ENCODE peak calls at places on chromosomes 16 and 17, in eight cellular contexts. One of them, this sample, is unnamed.

GRCh38 chr17:8466466-8466865 is 30.8 kb downstream of the NDEL1 start:
- DNase-seq in ovary: no peak
- DNase-seq in transverse colon: no peak
- DNase-seq in SK-N-SH: no peak
- DNase-seq in suprapubic skin: no peak
- DNase-seq in A549: no peak
- DNase-seq in stomach: no peak
- DNase-seq in H1: no peak
- DNase-seq in this sample: no peak

GRCh38 chr17:245611-246010 is 64.2 kb upstream of the DOC2B start:
- DNase-seq in SK-N-SH: no peak
- DNase-seq in suprapubic skin: peak; percentile 70
- DNase-seq in ovary: peak; percentile 9
- DNase-seq in stomach: no peak
- DNase-seq in H1: no peak
- DNase-seq in transverse colon: peak; percentile 6
- DNase-seq in A549: no peak
- DNase-seq in this sample: no peak

GRCh38 chr17:73750975-73751374 is 106.7 kb upstream of the SDK2 start:
- DNase-seq in H1: no peak
- DNase-seq in transverse colon: peak; percentile 30
- DNase-seq in stomach: peak; percentile 37
- DNase-seq in ovary: no peak
- DNase-seq in SK-N-SH: peak; percentile 85
- DNase-seq in suprapubic skin: no peak
- DNase-seq in A549: no peak
- DNase-seq in this sample: no peak

GRCh38 chr17:296382-296781 is 56.2 kb downstream of the RPH3AL start:
- DNase-seq in SK-N-SH: no peak
- DNase-seq in ovary: peak; percentile 9
- DNase-seq in H1: no peak
- DNase-seq in transverse colon: no peak
- DNase-seq in suprapubic skin: peak; percentile 41
- DNase-seq in A549: no peak
- DNase-seq in stomach: no peak
- DNase-seq in this sample: no peak

GRCh38 chr17:57574040-57574513 is 171.0 kb downstream of the CCDC182 start:
- DNase-seq in H1: no peak
- DNase-seq in ovary: no peak
- DNase-seq in SK-N-SH: no peak
- DNase-seq in stomach: no peak
- DNase-seq in suprapubic skin: no peak
- DNase-seq in A549: no peak
- DNase-seq in transverse colon: no peak
- DNase-seq in this sample: peak; percentile 49

GRCh38 chr17:17985555-17985954 is 12.9 kb downstream of the DRC3 start:
- DNase-seq in suprapubic skin: no peak
- DNase-seq in ovary: no peak
- DNase-seq in SK-N-SH: peak; percentile 54
- DNase-seq in A549: no peak
- DNase-seq in stomach: no peak
- DNase-seq in H1: no peak
- DNase-seq in transverse colon: no peak
- DNase-seq in this sample: no peak

GRCh38 chr16:14354561-14355351 is 275.3 kb downstream of the PARN start:
- DNase-seq in ovary: no peak
- DNase-seq in transverse colon: no peak
- DNase-seq in suprapubic skin: no peak
- DNase-seq in SK-N-SH: no peak
- DNase-seq in stomach: no peak
- DNase-seq in H1: no peak
- DNase-seq in A549: no peak
- DNase-seq in this sample: no peak

GRCh38 chr16:1972490-1972877 is 631 bp downstream of the TBL3 start:
- DNase-seq in SK-N-SH: peak; percentile 58
- DNase-seq in stomach: no peak
- DNase-seq in transverse colon: peak; percentile 16
- DNase-seq in H1: no peak
- DNase-seq in suprapubic skin: no peak
- DNase-seq in A549: no peak
- DNase-seq in ovary: peak; percentile 39
- DNase-seq in this sample: no peak

GRCh38 chr16:57477531-57478202 is 8.6 kb downstream of the DOK4 start:
- DNase-seq in H1: no peak
- DNase-seq in ovary: no peak
- DNase-seq in SK-N-SH: peak; percentile 30
- DNase-seq in A549: no peak
- DNase-seq in stomach: no peak
- DNase-seq in transverse colon: no peak
- DNase-seq in suprapubic skin: peak; percentile 71
- DNase-seq in this sample: no peak

GRCh38 chr17:64282753-64283080 is 19.7 kb upstream of the TEX2 start:
- DNase-seq in H1: no peak
- DNase-seq in A549: no peak
- DNase-seq in transverse colon: no peak
- DNase-seq in stomach: no peak
- DNase-seq in ovary: no peak
- DNase-seq in suprapubic skin: no peak
- DNase-seq in SK-N-SH: no peak
- DNase-seq in this sample: no peak
- TF ChIP-seq EP300 in H1: no peak
- TF ChIP-seq EP300 in A549: no peak
- TF ChIP-seq EP300 in transverse colon: no peak
- TF ChIP-seq EP300 in stomach: no peak
- TF ChIP-seq EP300 in ovary: no peak
- TF ChIP-seq EP300 in suprapubic skin: no peak
- TF ChIP-seq EP300 in SK-N-SH: no peak
- TF ChIP-seq EP300 in this sample: no peak

GRCh38 chr16:26382607-26383006 is 684.1 kb upstream of the C16orf82 start:
- DNase-seq in H1: no peak
- DNase-seq in ovary: no peak
- DNase-seq in stomach: no peak
- DNase-seq in A549: no peak
- DNase-seq in SK-N-SH: no peak
- DNase-seq in transverse colon: no peak
- DNase-seq in suprapubic skin: no peak
- DNase-seq in this sample: no peak
- H3K9me3 ChIP-seq in H1: no peaks in the 10 kb centered on the region
- H3K9me3 ChIP-seq in ovary: no peaks in the 10 kb centered on the region
- H3K9me3 ChIP-seq in stomach: no peaks in the 10 kb centered on the region
- H3K9me3 ChIP-seq in A549: no peaks in the 10 kb centered on the region
- H3K9me3 ChIP-seq in SK-N-SH: no peaks in the 10 kb centered on the region
- H3K9me3 ChIP-seq in transverse colon: no peaks in the 10 kb centered on the region
- H3K9me3 ChIP-seq in suprapubic skin: no peaks in the 10 kb centered on the region
- H3K9me3 ChIP-seq in this sample: no peaks in the 10 kb centered on the region

GRCh38 chr16:67265834-67266233 is 13.5 kb upstream of the PLEKHG4 start:
- DNase-seq in H1: no peak
- DNase-seq in suprapubic skin: no peak
- DNase-seq in ovary: peak; percentile 1
- DNase-seq in A549: no peak
- DNase-seq in SK-N-SH: no peak
- DNase-seq in stomach: no peak
- DNase-seq in transverse colon: no peak
- DNase-seq in this sample: no peak
- TF ChIP-seq EP300 in H1: no peak
- TF ChIP-seq EP300 in suprapubic skin: no peak
- TF ChIP-seq EP300 in ovary: no peak
- TF ChIP-seq EP300 in A549: no peak
- TF ChIP-seq EP300 in SK-N-SH: no peak
- TF ChIP-seq EP300 in stomach: no peak
- TF ChIP-seq EP300 in transverse colon: no peak
- TF ChIP-seq EP300 in this sample: no peak

DNA sequence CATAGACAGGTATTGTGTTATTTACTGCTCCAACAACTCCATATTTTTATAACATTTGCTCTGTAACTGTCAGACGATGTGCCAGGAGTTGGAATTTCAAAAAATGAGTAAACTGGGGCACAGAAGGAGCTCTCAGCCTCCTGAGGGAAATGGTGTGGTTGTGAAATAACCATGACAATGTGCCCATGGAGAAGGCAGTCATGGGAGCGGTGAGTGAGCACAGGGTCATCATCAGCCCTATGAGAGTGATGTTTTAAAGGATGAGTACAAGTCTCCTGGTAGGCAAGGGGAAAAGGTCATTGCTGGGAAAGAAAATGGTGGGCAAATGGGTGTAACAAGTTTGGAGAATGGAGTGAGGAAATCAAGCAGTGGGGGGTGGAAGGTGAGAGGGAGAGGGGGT is 115.0 kb upstream of the SEC14L1 start:
- DNase-seq in H1: no peak
- DNase-seq in transverse colon: no peak
- DNase-seq in suprapubic skin: no peak
- DNase-seq in SK-N-SH: no peak
- DNase-seq in stomach: no peak
- DNase-seq in ovary: no peak
- DNase-seq in A549: no peak
- DNase-seq in this sample: no peak
- H3K9me3 ChIP-seq in H1: peaks cover 7% of the 10 kb centered on the region
- H3K9me3 ChIP-seq in transverse colon: peaks cover 4% of the 10 kb centered on the region
- H3K9me3 ChIP-seq in suprapubic skin: peaks cover 2% of the 10 kb centered on the region
- H3K9me3 ChIP-seq in SK-N-SH: no peaks in the 10 kb centered on the region
- H3K9me3 ChIP-seq in stomach: no peaks in the 10 kb centered on the region
- H3K9me3 ChIP-seq in ovary: no peaks in the 10 kb centered on the region
- H3K9me3 ChIP-seq in A549: peaks cover 10% of the 10 kb centered on the region
- H3K9me3 ChIP-seq in this sample: no peaks in the 10 kb centered on the region

GRCh38 chr16:47029724-47030123 is 56.2 kb upstream of the DNAJA2 start:
- DNase-seq in ovary: no peak
- DNase-seq in H1: no peak
- DNase-seq in suprapubic skin: no peak
- DNase-seq in transverse colon: no peak
- DNase-seq in A549: no peak
- DNase-seq in stomach: no peak
- DNase-seq in SK-N-SH: no peak
- DNase-seq in this sample: no peak

GRCh38 chr16:47025641-47026040 is 52.2 kb upstream of the DNAJA2 start:
- DNase-seq in transverse colon: no peak
- DNase-seq in suprapubic skin: no peak
- DNase-seq in A549: no peak
- DNase-seq in H1: no peak
- DNase-seq in SK-N-SH: no peak
- DNase-seq in ovary: no peak
- DNase-seq in stomach: no peak
- DNase-seq in this sample: no peak

GRCh38 chr16:47028767-47029377 is 55.4 kb upstream of the DNAJA2 start:
- DNase-seq in A549: no peak
- DNase-seq in transverse colon: no peak
- DNase-seq in suprapubic skin: no peak
- DNase-seq in H1: no peak
- DNase-seq in SK-N-SH: no peak
- DNase-seq in ovary: no peak
- DNase-seq in stomach: no peak
- DNase-seq in this sample: no peak

GRCh38 chr16:47026492-47026891 is 53.0 kb upstream of the DNAJA2 start:
- DNase-seq in transverse colon: no peak
- DNase-seq in H1: no peak
- DNase-seq in stomach: no peak
- DNase-seq in ovary: no peak
- DNase-seq in A549: no peak
- DNase-seq in suprapubic skin: no peak
- DNase-seq in SK-N-SH: no peak
- DNase-seq in this sample: no peak

DNA sequence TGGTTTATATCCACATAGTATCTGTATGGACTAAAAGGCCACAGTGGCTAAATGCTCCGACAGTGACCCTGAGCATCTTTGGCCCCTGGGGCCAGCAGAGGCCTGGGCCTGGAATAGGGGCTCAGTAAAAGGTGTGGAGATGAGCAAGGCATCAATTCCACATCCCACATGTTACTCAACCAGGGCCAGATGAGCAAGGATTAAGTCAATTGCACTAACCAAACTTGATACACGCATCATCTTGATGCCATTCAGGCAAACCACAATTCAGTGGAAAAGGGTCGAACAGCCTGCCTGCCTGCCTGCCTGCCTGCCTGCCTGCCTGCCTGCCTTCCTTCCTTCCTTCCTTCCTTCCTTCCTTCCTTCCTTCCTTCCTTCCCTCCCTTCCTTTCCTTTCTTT is 53.5 kb upstream of the DNAJA2 start:
- DNase-seq in suprapubic skin: no peak
- DNase-seq in stomach: no peak
- DNase-seq in A549: no peak
- DNase-seq in transverse colon: no peak
- DNase-seq in ovary: no peak
- DNase-seq in SK-N-SH: no peak
- DNase-seq in H1: no peak
- DNase-seq in this sample: no peak
- TF ChIP-seq EP300 in suprapubic skin: no peak
- TF ChIP-seq EP300 in stomach: no peak
- TF ChIP-seq EP300 in A549: no peak
- TF ChIP-seq EP300 in transverse colon: no peak
- TF ChIP-seq EP300 in ovary: no peak
- TF ChIP-seq EP300 in SK-N-SH: no peak
- TF ChIP-seq EP300 in H1: no peak
- TF ChIP-seq EP300 in this sample: no peak

GRCh38 chr16:71449020-71449419 is 7.2 kb upstream of the TLE7 start:
- DNase-seq in H1: no peak
- DNase-seq in stomach: no peak
- DNase-seq in suprapubic skin: no peak
- DNase-seq in A549: no peak
- DNase-seq in transverse colon: no peak
- DNase-seq in ovary: no peak
- DNase-seq in SK-N-SH: no peak
- DNase-seq in this sample: no peak
- H3K9me3 ChIP-seq in H1: peaks cover 58% of the 10 kb centered on the region
- H3K9me3 ChIP-seq in stomach: peaks cover 59% of the 10 kb centered on the region
- H3K9me3 ChIP-seq in suprapubic skin: peaks cover 72% of the 10 kb centered on the region
- H3K9me3 ChIP-seq in A549: peaks cover 97% of the 10 kb centered on the region
- H3K9me3 ChIP-seq in transverse colon: peaks cover 73% of the 10 kb centered on the region
- H3K9me3 ChIP-seq in ovary: peaks cover 69% of the 10 kb centered on the region
- H3K9me3 ChIP-seq in SK-N-SH: peaks cover 42% of the 10 kb centered on the region
- H3K9me3 ChIP-seq in this sample: peaks cover 76% of the 10 kb centered on the region

This sample was measured in tibial nerve.